ENCODE peak calls at places on chromosomes 11 and 22, in six cellular contexts. One of them, this sample, is unnamed.
A peak's percentile ranks its signal among the peaks of the same experiment; 100 is the strongest.

GRCh38 chr11:79864882-79865281 is 424.1 kb upstream of the TENM4 start:
- DNase-seq in Panc1: no peak
- DNase-seq in A549: no peak
- DNase-seq in lower lobe of right lung: no peak
- DNase-seq in mucosa of descending colon: peak; percentile 72
- DNase-seq in GM12864: no peak
- DNase-seq in this sample: no peak

GRCh38 chr11:124602751-124603150 is 8.5 kb upstream of the PANX3 start:
- DNase-seq in Panc1: no peak
- DNase-seq in A549: no peak
- DNase-seq in lower lobe of right lung: no peak
- DNase-seq in mucosa of descending colon: no peak
- DNase-seq in GM12864: no peak
- DNase-seq in this sample: no peak

GRCh38 chr22:46796566-46797195 is 34.2 kb downstream of the TBC1D22A start:
- DNase-seq in Panc1: no peak
- DNase-seq in A549: no peak
- DNase-seq in lower lobe of right lung: no peak
- DNase-seq in mucosa of descending colon: no peak
- DNase-seq in GM12864: no peak
- DNase-seq in this sample: no peak

GRCh38 chr11:35036642-35037041 is 102.3 kb upstream of the CD44 start:
- DNase-seq in Panc1: no peak
- DNase-seq in A549: no peak
- DNase-seq in lower lobe of right lung: no peak
- DNase-seq in mucosa of descending colon: no peak
- DNase-seq in GM12864: no peak
- DNase-seq in this sample: no peak

GRCh38 chr11:44829838-44830237 is 103.1 kb downstream of the TSPAN18 start:
- DNase-seq in Panc1: no peak
- DNase-seq in A549: no peak
- DNase-seq in lower lobe of right lung: no peak
- DNase-seq in mucosa of descending colon: no peak
- DNase-seq in GM12864: no peak
- DNase-seq in this sample: no peak

GRCh38 chr11:9681583-9682372 is 17.9 kb downstream of the SWAP70 start:
- DNase-seq in Panc1: no peak
- DNase-seq in A549: no peak
- DNase-seq in lower lobe of right lung: no peak
- DNase-seq in mucosa of descending colon: no peak
- DNase-seq in GM12864: no peak
- DNase-seq in this sample: no peak

GRCh38 chr11:104191124-104191523 is 27.2 kb upstream of the PDGFD start:
- DNase-seq in Panc1: no peak
- DNase-seq in A549: no peak
- DNase-seq in lower lobe of right lung: no peak
- DNase-seq in mucosa of descending colon: no peak
- DNase-seq in GM12864: no peak
- DNase-seq in this sample: no peak

GRCh38 chr11:1504164-1504563 is 17.6 kb upstream of the MOB2 start:
- DNase-seq in Panc1: no peak
- DNase-seq in A549: no peak
- DNase-seq in lower lobe of right lung: peak; percentile 10
- DNase-seq in mucosa of descending colon: no peak
- DNase-seq in GM12864: no peak
- DNase-seq in this sample: no peak

GRCh38 chr11:65366340-65366773 is 11.8 kb downstream of the TIGD3 start:
- DNase-seq in Panc1: peak; percentile 60
- DNase-seq in A549: peak; percentile 90
- DNase-seq in lower lobe of right lung: no peak
- DNase-seq in mucosa of descending colon: no peak
- DNase-seq in GM12864: peak; percentile 27
- DNase-seq in this sample: peak; percentile 49

GRCh38 chr11:120867531-120867930 is 156.4 kb upstream of the TBCEL start:
- DNase-seq in Panc1: no peak
- DNase-seq in A549: no peak
- DNase-seq in lower lobe of right lung: no peak
- DNase-seq in mucosa of descending colon: no peak
- DNase-seq in GM12864: no peak
- DNase-seq in this sample: no peak

GRCh38 chr11:64758330-64759079 is 1.3 kb downstream of the PYGM start:
- DNase-seq in Panc1: no peak
- DNase-seq in A549: no peak
- DNase-seq in lower lobe of right lung: peak; percentile 36
- DNase-seq in mucosa of descending colon: no peak
- DNase-seq in GM12864: no peak
- DNase-seq in this sample: no peak

GRCh38 chr22:43747877-43748276 is 64.2 kb downstream of the EFCAB6 start:
- DNase-seq in Panc1: no peak
- DNase-seq in A549: no peak
- DNase-seq in lower lobe of right lung: no peak
- DNase-seq in mucosa of descending colon: no peak
- DNase-seq in GM12864: no peak
- DNase-seq in this sample: no peak

GRCh38 chr11:85857098-85857497 is 1.9 kb downstream of the CCDC83 start:
- DNase-seq in Panc1: no peak
- DNase-seq in A549: no peak
- DNase-seq in lower lobe of right lung: no peak
- DNase-seq in mucosa of descending colon: no peak
- DNase-seq in GM12864: no peak
- DNase-seq in this sample: no peak

GRCh38 chr22:23825246-23825905 is 13.4 kb downstream of the DERL3 start:
- DNase-seq in Panc1: no peak
- DNase-seq in A549: no peak
- DNase-seq in lower lobe of right lung: peak; percentile 9
- DNase-seq in mucosa of descending colon: peak; percentile 3
- DNase-seq in GM12864: no peak
- DNase-seq in this sample: no peak

GRCh38 chr11:15430381-15430780 is 315.7 kb downstream of the INSC start:
- DNase-seq in Panc1: no peak
- DNase-seq in A549: no peak
- DNase-seq in lower lobe of right lung: no peak
- DNase-seq in mucosa of descending colon: no peak
- DNase-seq in GM12864: no peak
- DNase-seq in this sample: no peak

GRCh38 chr11:88188251-88189030 is 13.2 kb upstream of the RAB38 start:
- DNase-seq in Panc1: no peak
- DNase-seq in A549: no peak
- DNase-seq in lower lobe of right lung: no peak
- DNase-seq in mucosa of descending colon: peak; percentile 18
- DNase-seq in GM12864: no peak
- DNase-seq in this sample: no peak

GRCh38 chr11:86068951-86069407 is at the start of gene PICALM:
- DNase-seq in Panc1: peak; percentile 92
- DNase-seq in A549: peak; percentile 85
- DNase-seq in lower lobe of right lung: peak; percentile 100
- DNase-seq in mucosa of descending colon: peak; percentile 98
- DNase-seq in GM12864: peak; percentile 95
- DNase-seq in this sample: peak; percentile 94

GRCh38 chr11:20003357-20003756 is 156.9 kb downstream of the DBX1 start:
- DNase-seq in Panc1: no peak
- DNase-seq in A549: no peak
- DNase-seq in lower lobe of right lung: no peak
- DNase-seq in mucosa of descending colon: no peak
- DNase-seq in GM12864: no peak
- DNase-seq in this sample: peak; percentile 71

GRCh38 chr11:24759742-24760141 is 262.9 kb downstream of the LUZP2 start:
- DNase-seq in Panc1: no peak
- DNase-seq in A549: no peak
- DNase-seq in lower lobe of right lung: no peak
- DNase-seq in mucosa of descending colon: no peak
- DNase-seq in GM12864: no peak
- DNase-seq in this sample: no peak
- TF ChIP-seq CTCF in Panc1: no peak
- TF ChIP-seq CTCF in A549: no peak
- TF ChIP-seq CTCF in lower lobe of right lung: no peak
- TF ChIP-seq CTCF in mucosa of descending colon: no peak
- TF ChIP-seq CTCF in GM12864: no peak
- TF ChIP-seq CTCF in this sample: no peak

GRCh38 chr11:114017723-114018122 is 41.8 kb upstream of the ZBTB16 start:
- DNase-seq in Panc1: no peak
- DNase-seq in A549: no peak
- DNase-seq in lower lobe of right lung: no peak
- DNase-seq in mucosa of descending colon: no peak
- DNase-seq in GM12864: no peak
- DNase-seq in this sample: no peak

GRCh38 chr11:114025329-114025907 is 34.1 kb upstream of the ZBTB16 start:
- DNase-seq in Panc1: no peak
- DNase-seq in A549: no peak
- DNase-seq in lower lobe of right lung: no peak
- DNase-seq in mucosa of descending colon: no peak
- DNase-seq in GM12864: no peak
- DNase-seq in this sample: no peak

GRCh38 chr11:114015117-114015516 is 40.2 kb downstream of the HTR3A start:
- DNase-seq in Panc1: no peak
- DNase-seq in A549: no peak
- DNase-seq in lower lobe of right lung: no peak
- DNase-seq in mucosa of descending colon: no peak
- DNase-seq in GM12864: no peak
- DNase-seq in this sample: no peak

GRCh38 chr11:114019046-114019445 is 40.5 kb upstream of the ZBTB16 start:
- DNase-seq in Panc1: no peak
- DNase-seq in A549: no peak
- DNase-seq in lower lobe of right lung: no peak
- DNase-seq in mucosa of descending colon: no peak
- DNase-seq in GM12864: no peak
- DNase-seq in this sample: no peak

GRCh38 chr11:114019574-114019973 is 39.9 kb upstream of the ZBTB16 start:
- DNase-seq in Panc1: no peak
- DNase-seq in A549: no peak
- DNase-seq in lower lobe of right lung: no peak
- DNase-seq in mucosa of descending colon: no peak
- DNase-seq in GM12864: no peak
- DNase-seq in this sample: no peak
- TF ChIP-seq CTCF in Panc1: no peak
- TF ChIP-seq CTCF in A549: no peak
- TF ChIP-seq CTCF in lower lobe of right lung: no peak
- TF ChIP-seq CTCF in mucosa of descending colon: no peak
- TF ChIP-seq CTCF in GM12864: no peak
- TF ChIP-seq CTCF in this sample: no peak

DNA sequence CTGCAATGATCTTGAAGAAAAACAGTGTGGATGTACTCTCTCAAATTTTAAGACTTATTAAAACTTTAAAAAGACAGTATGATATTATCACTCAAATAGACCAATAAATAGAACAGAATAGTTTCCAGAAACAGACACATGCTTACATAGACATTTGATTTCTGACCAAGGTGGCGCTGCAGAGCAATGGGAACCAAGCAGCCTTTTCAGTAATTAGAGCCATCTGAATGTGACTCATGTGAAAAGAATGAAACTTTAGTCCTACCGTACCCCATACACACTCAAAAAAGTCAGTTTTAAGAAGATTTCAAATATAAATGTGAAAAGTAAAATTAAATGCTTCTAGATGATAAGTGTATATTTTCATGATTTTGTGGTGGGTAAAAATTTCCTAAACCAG is 74.2 kb upstream of the MS4A8 start:
- DNase-seq in Panc1: no peak
- DNase-seq in A549: no peak
- DNase-seq in lower lobe of right lung: no peak
- DNase-seq in mucosa of descending colon: no peak
- DNase-seq in GM12864: no peak
- DNase-seq in this sample: peak; percentile 10
- TF ChIP-seq CTCF in Panc1: no peak
- TF ChIP-seq CTCF in A549: no peak
- TF ChIP-seq CTCF in lower lobe of right lung: peak; percentile 34
- TF ChIP-seq CTCF in mucosa of descending colon: no peak
- TF ChIP-seq CTCF in GM12864: peak; percentile 38
- TF ChIP-seq CTCF in this sample: no peak

GRCh38 chr11:95918720-95919119 is 5.2 kb downstream of the MTMR2 start:
- DNase-seq in Panc1: no peak
- DNase-seq in A549: no peak
- DNase-seq in lower lobe of right lung: no peak
- DNase-seq in mucosa of descending colon: no peak
- DNase-seq in GM12864: no peak
- DNase-seq in this sample: no peak
- TF ChIP-seq CTCF in Panc1: no peak
- TF ChIP-seq CTCF in A549: no peak
- TF ChIP-seq CTCF in lower lobe of right lung: no peak
- TF ChIP-seq CTCF in mucosa of descending colon: no peak
- TF ChIP-seq CTCF in GM12864: no peak
- TF ChIP-seq CTCF in this sample: no peak

DNA sequence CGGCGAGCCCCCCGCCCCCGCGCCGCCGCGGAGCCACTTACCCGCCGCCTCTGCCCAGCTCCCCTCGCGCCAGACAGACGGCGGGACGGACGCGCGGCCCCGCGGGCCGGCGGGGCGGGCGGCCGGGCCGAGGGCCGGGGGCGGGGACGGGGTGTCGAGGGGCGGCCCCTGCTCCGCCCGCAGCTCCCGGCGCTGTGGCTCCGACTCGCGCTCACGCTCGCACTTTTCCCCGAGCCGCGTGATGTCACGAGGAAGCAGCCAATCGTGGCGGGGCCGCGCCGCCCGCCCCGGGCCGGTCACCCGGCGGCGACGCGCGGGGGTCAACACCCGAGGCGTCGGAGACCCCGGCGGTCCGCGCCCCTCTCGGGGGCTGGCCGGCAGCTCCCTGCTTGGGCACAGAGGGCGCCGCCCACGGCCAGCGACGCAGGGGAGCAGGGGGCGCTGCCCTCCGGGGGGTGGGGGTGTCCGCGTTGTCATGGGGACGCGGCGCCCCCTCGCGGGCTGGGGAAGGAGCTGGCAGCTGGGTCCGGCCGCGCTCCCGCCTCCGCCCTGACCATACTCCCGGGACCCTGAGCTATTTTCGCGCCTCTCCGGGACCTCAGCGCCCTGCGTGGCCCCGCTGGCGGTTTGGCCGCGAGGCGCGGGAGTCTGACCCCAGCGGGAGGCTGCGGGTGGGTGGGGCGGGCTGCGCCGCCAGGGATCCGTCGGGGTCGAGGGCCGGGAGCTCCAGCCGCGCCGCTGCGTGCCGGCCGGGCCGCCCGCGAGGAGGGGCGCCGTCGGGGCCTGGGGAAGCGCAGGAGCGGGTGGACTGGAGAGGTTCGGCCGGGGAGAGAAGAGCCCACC is at the start of gene CHRM4:
- DNase-seq in Panc1: no peak
- DNase-seq in A549: peak; percentile 80
- DNase-seq in lower lobe of right lung: no peak
- DNase-seq in mucosa of descending colon: peak; percentile 55
- DNase-seq in GM12864: no peak
- DNase-seq in this sample: peak; percentile 65
- TF ChIP-seq CTCF in Panc1: peak; percentile 92
- TF ChIP-seq CTCF in A549: peak; percentile 74
- TF ChIP-seq CTCF in lower lobe of right lung: no peak
- TF ChIP-seq CTCF in mucosa of descending colon: no peak
- TF ChIP-seq CTCF in GM12864: peak; percentile 30
- TF ChIP-seq CTCF in this sample: peak; percentile 57